ENCODE peak calls at places on chromosomes 5 and 9, in four cellular contexts. R, E, Q and V are unnamed samples.

GRCh38 chr5:156191547-156191946 is 135.4 kb upstream of the SGCD start:
- DNase-seq in Q (no peak), R (no peak), E (no peak), V (no peak)

GRCh38 chr9:116101516-116101915 is 52.1 kb upstream of the PAPPA start:
- DNase-seq in R (peak; percentile 83), E (no peak), Q (no peak), V (peak; percentile 44)

GRCh38 chr9:101465330-101465915 is 29.8 kb upstream of the ALDOB start:
- DNase-seq in E (peak; percentile 71), Q (no peak), R (peak; percentile 72), V (peak; percentile 53)

GRCh38 chr5:31854181-31854624 is 215.3 kb downstream of the PDZD2 start:
- DNase-seq in E (peak; percentile 13), Q (peak; percentile 16), R (peak; percentile 59), V (no peak)

GRCh38 chr5:58239731-58240130 is 220.2 kb downstream of the PLK2 start:
- DNase-seq in R (no peak), E (no peak), Q (no peak), V (no peak)

GRCh38 chr5:96528262-96528661 is 95.2 kb upstream of the PCSK1 start:
- DNase-seq in R (no peak), Q (no peak), E (no peak), V (no peak)

GRCh38 chr5:125412561-125413535 is 666.4 kb upstream of the ZNF608 start:
- DNase-seq in E (peak; percentile 80), Q (peak; percentile 58), R (peak; percentile 80), V (peak; percentile 86)

GRCh38 chr9:72262063-72262462 is 102.9 kb downstream of the ZFAND5 start:
- DNase-seq in E (no peak), R (no peak), Q (no peak), V (no peak)

GRCh38 chr5:91307023-91307422 is 76.1 kb downstream of the ARRDC3 start:
- DNase-seq in E (peak; percentile 40), R (peak; percentile 91), Q (peak; percentile 74), V (no peak)
- H3K27ac ChIP-seq in E (no peak overlapping the region), R (no peak overlapping the region), Q (peak overlapping the region; percentile 97), V (no peak overlapping the region)

GRCh38 chr9:26856413-26857032 is 36.1 kb downstream of the CAAP1 start:
- DNase-seq in Q (no peak), R (peak; percentile 68), E (peak; percentile 22), V (peak; percentile 51)
- TF ChIP-seq CTCF in Q (peak; percentile 40), R (peak; percentile 53), E (peak; percentile 18), V (peak; percentile 72)

DNA sequence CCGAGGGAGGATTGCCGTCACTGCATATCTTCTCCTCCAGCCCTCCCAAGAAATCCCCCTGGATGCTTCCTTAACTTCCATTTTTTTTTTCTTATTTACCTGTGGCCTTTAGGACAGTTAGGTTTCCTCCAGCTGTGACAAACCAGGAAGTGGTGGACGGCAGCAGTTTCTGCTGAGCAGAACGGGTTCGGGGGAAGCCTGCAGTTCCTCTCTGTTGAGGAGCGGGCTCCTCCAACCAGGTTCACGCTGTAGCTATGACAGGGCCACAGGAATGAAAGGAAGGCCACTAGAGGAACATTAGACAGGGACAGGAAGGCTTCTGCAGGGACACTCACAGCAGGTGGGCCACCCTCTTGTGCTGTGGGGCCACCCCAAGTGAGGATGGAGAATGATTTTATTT is 76.7 kb upstream of the SYK start:
- DNase-seq in Q (no peak), E (no peak), R (no peak), V (no peak)
- H3K36me3 ChIP-seq in Q (no peaks in the 10 kb centered on the region), E (no peaks in the 10 kb centered on the region), R (no peaks in the 10 kb centered on the region), V (no peaks in the 10 kb centered on the region)

GRCh38 chr5:142872795-142873194 is 102.6 kb downstream of the ARHGAP26 start:
- DNase-seq in Q (no peak), R (peak; percentile 47), E (peak; percentile 77), V (peak; percentile 68)

GRCh38 chr5:142871880-142872200 is 101.7 kb downstream of the ARHGAP26 start:
- DNase-seq in E (peak; percentile 26), R (peak; percentile 73), Q (peak; percentile 30), V (peak; percentile 33)

GRCh38 chr5:142871056-142871879 is 101.1 kb downstream of the ARHGAP26 start:
- DNase-seq in R (no peak), E (peak; percentile 85), Q (no peak), V (no peak)

GRCh38 chr5:142873831-142874230 is 103.7 kb downstream of the ARHGAP26 start:
- DNase-seq in R (no peak), E (no peak), Q (no peak), V (no peak)

GRCh38 chr5:142872217-142872616 is 102.0 kb downstream of the ARHGAP26 start:
- DNase-seq in R (no peak), E (no peak), Q (no peak), V (no peak)
- H3K27ac ChIP-seq in R (no peak overlapping the region), E (peak overlapping the region; percentile 49), Q (no peak overlapping the region), V (no peak overlapping the region)

DNA sequence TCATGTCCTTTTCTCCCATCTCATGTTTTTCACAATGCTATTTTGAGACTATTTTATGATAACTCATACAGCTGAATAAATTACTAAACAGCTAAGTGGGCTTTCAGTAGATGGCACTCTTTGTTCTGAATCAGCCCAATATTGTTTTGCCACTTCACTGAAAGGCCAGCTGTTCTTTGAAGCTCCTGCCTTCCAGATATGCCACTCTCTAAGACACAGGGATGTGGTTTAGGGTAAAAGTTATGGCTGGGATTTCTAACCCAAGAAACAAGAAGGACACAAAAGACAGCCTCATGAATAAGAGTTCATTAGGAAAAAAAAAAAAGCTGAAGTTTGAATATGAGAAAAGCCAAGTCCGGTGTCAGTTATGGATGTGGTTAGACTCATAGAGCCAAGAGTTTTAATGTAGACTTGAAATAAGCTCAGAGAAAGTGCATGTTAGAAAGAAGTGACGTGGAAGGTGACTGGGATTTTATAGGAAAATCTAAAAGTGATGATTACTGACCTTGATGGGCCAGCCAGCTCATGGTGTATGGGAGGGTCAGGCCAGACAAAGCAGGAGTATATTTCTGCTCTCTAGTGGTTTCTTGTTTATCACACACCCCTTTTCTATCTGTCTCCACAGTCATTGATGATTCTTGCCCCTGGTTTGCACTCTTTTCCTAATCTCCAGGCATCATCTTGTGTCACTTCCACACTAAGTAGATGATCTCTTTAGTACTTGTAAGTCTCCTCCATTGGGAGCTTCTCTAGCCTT is 488.5 kb downstream of the NR2F1-AS1 start:
- DNase-seq in E (no peak), R (peak; percentile 75), Q (no peak), V (peak; percentile 30)
- TF ChIP-seq CTCF in E (no peak), R (peak; percentile 52), Q (no peak), V (peak; percentile 56)

GRCh38 chr9:137757613-137758029 is 120.0 kb upstream of the CACNA1B start:
- DNase-seq in Q (no peak), E (no peak), R (peak; percentile 25), V (peak; percentile 56)
- H3K36me3 ChIP-seq in Q (peaks cover 4% of the 10 kb centered on the region), E (peaks cover 7% of the 10 kb centered on the region), R (peaks cover 33% of the 10 kb centered on the region), V (peaks cover 16% of the 10 kb centered on the region)

GRCh38 chr5:35166043-35166442 is 64.2 kb downstream of the PRLR start:
- DNase-seq in E (no peak), Q (no peak), R (no peak), V (no peak)
- H3K27ac ChIP-seq in E (no peak overlapping the region), Q (no peak overlapping the region), R (no peak overlapping the region), V (no peak overlapping the region)